ENCODE peak calls at places on chromosomes 1 and 21, in nine cellular contexts. D, H, T, L, R, M, S, Z and J are unnamed samples.

GRCh38 chr1:113507552-113508214 is 117.4 kb downstream of the MAGI3 start:
- DNase-seq in D (no peak), H (no peak), T (no peak), L (no peak), R (no peak), M (no peak), S (no peak), Z (no peak), J (no peak)

GRCh38 chr1:22888320-22889075 is 84.2 kb downstream of the LACTBL1 start:
- DNase-seq in D (no peak), H (peak), T (no peak), L (no peak), R (peak), M (no peak), S (no peak), Z (peak), J (no peak)

GRCh38 chr1:18645172-18646090 is 14.8 kb downstream of the PAX7 start:
- DNase-seq in D (no peak), H (no peak), T (peak), L (peak), R (no peak), M (no peak), S (peak), Z (no peak), J (no peak)

GRCh38 chr1:1985375-1986050 is 18.1 kb downstream of the CFAP74 start:
- DNase-seq in D (no peak), H (no peak), T (no peak), L (no peak), R (no peak), M (no peak), S (peak), Z (no peak), J (no peak)

GRCh38 chr1:171257207-171258052 is 9.1 kb downstream of the FMO1 start:
- DNase-seq in D (no peak), H (peak), T (no peak), L (no peak), R (peak), M (peak), S (no peak), Z (peak), J (peak)

GRCh38 chr21:40562603-40563002 is 284.4 kb downstream of the DSCAM start:
- DNase-seq in D (no peak), H (no peak), T (no peak), L (no peak), R (no peak), M (no peak), S (no peak), Z (no peak), J (no peak)

GRCh38 chr1:29975036-29975694 is 738.8 kb downstream of the PTPRU start:
- DNase-seq in D (no peak), H (peak), T (peak), L (peak), R (peak), M (no peak), S (peak), Z (peak), J (peak)

GRCh38 chr1:33301273-33301984 is 19.5 kb downstream of the A3GALT2 start:
- DNase-seq in D (peak), H (peak), T (no peak), L (no peak), R (no peak), M (no peak), S (no peak), Z (no peak), J (no peak)

GRCh38 chr1:93353286-93353685 is 7.6 kb downstream of the DR1 start:
- DNase-seq in D (no peak), H (peak), T (no peak), L (no peak), R (no peak), M (no peak), S (no peak), Z (no peak), J (no peak)

GRCh38 chr1:8879348-8880067 is 1.0 kb upstream of the ENO1 start:
- DNase-seq in D (no peak), H (no peak), T (no peak), L (no peak), R (peak), M (no peak), S (no peak), Z (peak), J (peak)

GRCh38 chr1:221965252-221965651 is 223.4 kb upstream of the DUSP10 start:
- DNase-seq in D (no peak), H (no peak), T (no peak), L (no peak), R (peak), M (no peak), S (no peak), Z (no peak), J (no peak)

GRCh38 chr21:38804030-38804616 is 1.6 kb upstream of the ETS2 start:
- DNase-seq in D (no peak), H (peak), T (no peak), L (no peak), R (no peak), M (no peak), S (no peak), Z (no peak), J (no peak)

GRCh38 chr21:38803075-38803474 is 2.7 kb upstream of the ETS2 start:
- DNase-seq in D (no peak), H (peak), T (no peak), L (no peak), R (no peak), M (no peak), S (no peak), Z (no peak), J (no peak)

GRCh38 chr21:38806153-38806941 is 618 bp downstream of the ETS2 start:
- DNase-seq in D (peak), H (no peak), T (peak), L (peak), R (no peak), M (peak), S (peak), Z (no peak), J (no peak)

GRCh38 chr21:38805282-38806152 is at the start of gene ETS2:
- DNase-seq in D (peak), H (peak), T (peak), L (peak), R (peak), M (peak), S (peak), Z (peak), J (peak)

GRCh38 chr21:38804617-38805281 is 980 bp upstream of the ETS2 start:
- DNase-seq in D (peak), H (peak), T (peak), L (no peak), R (peak), M (peak), S (peak), Z (peak), J (peak)
- TF ChIP-seq CTCF in D (peak), H (peak), T (no peak), L (peak), R (peak), M (peak), S (peak), Z (peak), J (peak)

DNA sequence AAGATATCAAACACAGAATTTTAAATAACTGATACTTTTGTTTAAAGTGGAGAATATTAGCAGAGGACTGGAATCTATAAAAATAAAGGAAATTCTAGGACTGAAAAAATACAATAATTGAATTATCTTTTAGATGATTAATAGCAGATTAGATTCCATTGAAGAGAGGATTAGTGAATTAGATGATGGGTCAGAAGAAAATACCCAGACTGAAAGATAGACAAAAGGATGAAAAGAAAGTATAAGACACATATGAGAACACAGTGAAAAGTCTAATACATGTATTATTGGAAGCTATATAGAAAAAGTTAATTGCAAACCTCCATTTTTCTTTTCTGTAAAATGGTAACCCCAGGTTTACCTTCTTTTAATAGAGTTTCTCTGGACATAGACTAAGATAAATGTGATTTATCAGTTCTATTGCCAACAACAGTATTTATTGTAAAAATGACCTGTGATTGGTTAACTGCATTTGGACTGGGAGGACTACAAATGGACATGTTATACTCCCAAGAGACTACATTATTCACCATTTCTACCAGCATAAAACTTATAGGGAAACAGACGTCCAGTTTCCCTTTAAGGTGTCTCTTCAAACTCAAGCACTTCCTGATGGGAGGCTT is 11.0 kb downstream of the PRKAA2 start:
- DNase-seq in D (no peak), H (no peak), T (no peak), L (no peak), R (no peak), M (no peak), S (no peak), Z (no peak), J (no peak)
- TF ChIP-seq CTCF in D (no peak), H (no peak), T (no peak), L (no peak), R (no peak), M (no peak), S (no peak), Z (no peak), J (no peak)

DNA sequence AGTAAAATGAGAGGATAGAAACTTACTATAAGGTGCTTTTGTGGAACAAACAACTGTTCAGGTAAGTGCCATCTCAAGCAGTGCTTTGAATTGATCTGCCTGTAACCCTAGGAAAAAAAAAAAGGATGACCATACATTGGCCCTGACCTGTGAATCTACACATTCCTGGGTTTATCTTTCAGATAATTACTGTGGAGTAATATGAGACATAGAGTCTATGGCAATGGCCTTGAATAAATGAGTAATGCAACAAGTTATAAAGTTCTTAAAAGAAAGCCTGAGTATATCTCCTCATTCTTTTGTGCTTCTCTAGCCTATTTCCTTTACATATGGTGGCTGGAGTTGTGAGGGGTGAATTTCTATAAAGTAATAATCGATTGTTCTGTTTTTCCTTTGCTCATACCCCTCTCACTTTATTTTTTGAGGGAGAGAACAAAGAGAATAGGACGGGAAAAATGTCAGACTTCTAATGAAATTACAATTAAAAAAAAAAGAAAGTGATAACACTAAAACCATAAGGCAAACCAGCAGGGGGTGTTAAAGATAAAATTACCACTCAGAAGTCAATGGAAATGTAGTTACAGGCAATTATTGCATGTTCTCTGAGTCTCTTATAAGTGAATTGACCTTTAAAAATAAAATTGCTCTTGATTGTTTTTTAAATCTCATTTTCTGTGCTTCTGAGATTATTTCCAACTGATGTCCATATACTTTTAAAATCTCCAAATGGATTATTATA is 12.4 kb upstream of the ATP1A1 start:
- DNase-seq in D (no peak), H (peak), T (no peak), L (no peak), R (peak), M (no peak), S (no peak), Z (peak), J (no peak)
- TF ChIP-seq CTCF in D (peak), H (peak), T (no peak), L (no peak), R (peak), M (no peak), S (no peak), Z (peak), J (peak)

GRCh38 chr1:203673550-203674411 is 47.1 kb downstream of the ATP2B4 start:
- DNase-seq in D (no peak), H (peak), T (no peak), L (no peak), R (peak), M (no peak), S (peak), Z (peak), J (peak)
- TF ChIP-seq CTCF in D (peak), H (peak), T (no peak), L (no peak), R (peak), M (no peak), S (peak), Z (peak), J (peak)

GRCh38 chr1:81799939-81800740 is 594 bp upstream of the ADGRL2 start:
- DNase-seq in D (peak), H (peak), T (peak), L (peak), R (peak), M (peak), S (peak), Z (peak), J (peak)
- TF ChIP-seq CTCF in D (no peak), H (no peak), T (no peak), L (no peak), R (no peak), M (no peak), S (no peak), Z (no peak), J (peak)

GRCh38 chr1:59670662-59671061 is 144.1 kb upstream of the HOOK1 start:
- DNase-seq in D (no peak), H (no peak), T (no peak), L (no peak), R (no peak), M (no peak), S (no peak), Z (no peak), J (no peak)

GRCh38 chr1:59667020-59667419 is 147.7 kb upstream of the HOOK1 start:
- DNase-seq in D (no peak), H (no peak), T (no peak), L (no peak), R (no peak), M (no peak), S (no peak), Z (no peak), J (no peak)

GRCh38 chr1:59669752-59670312 is 144.9 kb upstream of the HOOK1 start:
- DNase-seq in D (no peak), H (peak), T (peak), L (peak), R (no peak), M (peak), S (peak), Z (no peak), J (peak)

GRCh38 chr1:59664167-59664566 is 150.6 kb upstream of the HOOK1 start:
- DNase-seq in D (no peak), H (no peak), T (no peak), L (no peak), R (no peak), M (no peak), S (peak), Z (no peak), J (no peak)

DNA sequence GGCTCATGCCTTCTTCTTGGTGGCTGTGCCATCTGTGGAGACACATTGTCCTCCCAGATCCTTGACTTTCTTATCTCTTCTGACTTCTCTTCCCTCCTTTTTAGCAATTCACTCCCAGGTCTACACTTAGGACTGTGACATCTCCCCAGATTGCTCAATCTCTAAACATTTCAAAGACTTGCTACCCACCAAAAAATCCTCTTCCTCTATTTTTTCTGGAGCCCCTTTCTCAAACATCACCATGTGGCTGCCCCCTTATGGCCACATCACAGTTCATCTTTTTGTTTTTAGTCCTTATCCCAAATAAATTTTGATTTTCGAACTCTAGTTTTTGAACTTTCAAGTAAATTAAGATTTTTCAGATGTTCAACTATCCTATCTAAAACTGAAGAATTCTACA is 148.6 kb upstream of the HOOK1 start:
- DNase-seq in D (no peak), H (no peak), T (no peak), L (no peak), R (no peak), M (no peak), S (no peak), Z (no peak), J (no peak)
- TF ChIP-seq CTCF in D (no peak), H (peak), T (no peak), L (no peak), R (no peak), M (no peak), S (peak), Z (no peak), J (peak)

GRCh38 chr1:157124855-157125254 is 13.3 kb downstream of the ETV3 start:
- DNase-seq in D (no peak), H (no peak), T (no peak), L (no peak), R (no peak), M (no peak), S (peak), Z (no peak), J (no peak)
- TF ChIP-seq CTCF in D (no peak), H (no peak), T (no peak), L (no peak), R (peak), M (no peak), S (peak), Z (peak), J (peak)

GRCh38 chr21:25750085-25750484 is 15.3 kb downstream of the GABPA start:
- DNase-seq in D (no peak), H (no peak), T (no peak), L (no peak), R (no peak), M (no peak), S (no peak), Z (no peak), J (no peak)

GRCh38 chr21:25756190-25756932 is 21.6 kb downstream of the GABPA start:
- DNase-seq in D (no peak), H (no peak), T (no peak), L (no peak), R (no peak), M (no peak), S (no peak), Z (no peak), J (no peak)

GRCh38 chr21:25752389-25752788 is 17.6 kb downstream of the GABPA start:
- DNase-seq in D (no peak), H (peak), T (no peak), L (no peak), R (no peak), M (no peak), S (no peak), Z (no peak), J (no peak)
- TF ChIP-seq CTCF in D (no peak), H (no peak), T (no peak), L (no peak), R (no peak), M (no peak), S (no peak), Z (no peak), J (no peak)

DNA sequence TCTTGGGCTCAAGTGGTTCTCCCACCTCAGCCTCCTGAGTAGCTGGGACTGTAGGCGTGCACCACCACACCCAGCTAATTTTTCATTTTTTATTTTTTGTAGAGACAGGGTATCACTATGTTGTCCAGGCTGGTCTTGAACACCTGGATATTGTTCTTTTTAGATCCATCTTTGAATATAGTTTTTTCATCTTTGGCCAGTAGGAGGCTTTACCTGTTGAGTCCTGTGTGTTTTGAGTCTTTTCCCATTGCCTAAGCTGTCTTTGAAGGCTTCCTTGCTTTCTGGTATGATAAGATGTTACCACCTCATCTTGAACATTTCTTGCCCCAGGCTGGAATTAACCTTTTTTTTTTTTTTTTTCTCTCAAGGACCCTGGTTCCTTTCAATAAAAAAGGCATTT is 387.8 kb upstream of the RUNX1 start:
- DNase-seq in D (no peak), H (no peak), T (no peak), L (no peak), R (peak), M (no peak), S (no peak), Z (peak), J (no peak)
- TF ChIP-seq CTCF in D (no peak), H (no peak), T (no peak), L (no peak), R (peak), M (no peak), S (peak), Z (peak), J (peak)